ENCODE peak calls at places on chromosomes 5 and 9, in eight cellular contexts. One of them, this sample, is unnamed.

GRCh38 chr9:14133394-14133793 is 180.5 kb downstream of the NFIB start:
- DNase-seq in astrocyte of the spinal cord: no peak
- DNase-seq in GM12878: no peak
- DNase-seq in tibial artery: no peak
- DNase-seq in cardiac muscle cell: peak
- DNase-seq in left ventricle myocardium inferior: no peak
- DNase-seq in GM23338: no peak
- DNase-seq in breast epithelium: no peak
- DNase-seq in this sample: no peak

GRCh38 chr9:88013051-88013450 is 38.7 kb upstream of the CDK20 start:
- DNase-seq in left ventricle myocardium inferior: no peak
- DNase-seq in astrocyte of the spinal cord: no peak
- DNase-seq in cardiac muscle cell: no peak
- DNase-seq in breast epithelium: no peak
- DNase-seq in GM12878: no peak
- DNase-seq in GM23338: no peak
- DNase-seq in tibial artery: no peak
- DNase-seq in this sample: no peak

GRCh38 chr9:123058834-123059233 is 25.4 kb downstream of the GPR21 start:
- DNase-seq in astrocyte of the spinal cord: peak
- DNase-seq in left ventricle myocardium inferior: no peak
- DNase-seq in tibial artery: peak
- DNase-seq in GM23338: no peak
- DNase-seq in cardiac muscle cell: peak
- DNase-seq in breast epithelium: no peak
- DNase-seq in GM12878: no peak
- DNase-seq in this sample: peak

GRCh38 chr5:143181173-143181572 is 222.3 kb downstream of the NR3C1 start:
- DNase-seq in GM23338: no peak
- DNase-seq in tibial artery: no peak
- DNase-seq in left ventricle myocardium inferior: no peak
- DNase-seq in astrocyte of the spinal cord: no peak
- DNase-seq in breast epithelium: no peak
- DNase-seq in GM12878: no peak
- DNase-seq in cardiac muscle cell: no peak
- DNase-seq in this sample: no peak

GRCh38 chr5:119288364-119289047 is 67.3 kb upstream of the TNFAIP8 start:
- DNase-seq in GM23338: no peak
- DNase-seq in breast epithelium: no peak
- DNase-seq in GM12878: no peak
- DNase-seq in cardiac muscle cell: no peak
- DNase-seq in tibial artery: no peak
- DNase-seq in left ventricle myocardium inferior: no peak
- DNase-seq in astrocyte of the spinal cord: no peak
- DNase-seq in this sample: peak

GRCh38 chr9:82495884-82496777 is 507.6 kb downstream of the SPATA31D1 start:
- DNase-seq in breast epithelium: no peak
- DNase-seq in tibial artery: no peak
- DNase-seq in astrocyte of the spinal cord: no peak
- DNase-seq in left ventricle myocardium inferior: peak
- DNase-seq in cardiac muscle cell: peak
- DNase-seq in GM12878: no peak
- DNase-seq in GM23338: no peak
- DNase-seq in this sample: no peak

GRCh38 chr5:126002222-126002897 is 420.8 kb upstream of the GRAMD2B start:
- DNase-seq in tibial artery: peak
- DNase-seq in GM23338: no peak
- DNase-seq in left ventricle myocardium inferior: peak
- DNase-seq in breast epithelium: no peak
- DNase-seq in astrocyte of the spinal cord: peak
- DNase-seq in GM12878: no peak
- DNase-seq in cardiac muscle cell: peak
- DNase-seq in this sample: peak

GRCh38 chr9:135137398-135137832 is 49.9 kb downstream of the OLFM1 start:
- DNase-seq in tibial artery: no peak
- DNase-seq in cardiac muscle cell: peak
- DNase-seq in astrocyte of the spinal cord: no peak
- DNase-seq in GM12878: no peak
- DNase-seq in breast epithelium: no peak
- DNase-seq in left ventricle myocardium inferior: no peak
- DNase-seq in GM23338: peak
- DNase-seq in this sample: no peak

GRCh38 chr9:127909839-127910273 is 7.0 kb downstream of the ST6GALNAC4 start:
- DNase-seq in breast epithelium: no peak
- DNase-seq in GM23338: no peak
- DNase-seq in GM12878: no peak
- DNase-seq in astrocyte of the spinal cord: no peak
- DNase-seq in left ventricle myocardium inferior: no peak
- DNase-seq in cardiac muscle cell: no peak
- DNase-seq in tibial artery: no peak
- DNase-seq in this sample: no peak

GRCh38 chr5:159189310-159189709 is 20.0 kb downstream of the RNF145 start:
- DNase-seq in cardiac muscle cell: no peak
- DNase-seq in left ventricle myocardium inferior: no peak
- DNase-seq in GM23338: no peak
- DNase-seq in GM12878: no peak
- DNase-seq in tibial artery: no peak
- DNase-seq in astrocyte of the spinal cord: peak
- DNase-seq in breast epithelium: no peak
- DNase-seq in this sample: no peak

GRCh38 chr5:37182667-37183066 is 66.5 kb downstream of the CPLANE1 start:
- DNase-seq in GM12878: no peak
- DNase-seq in left ventricle myocardium inferior: no peak
- DNase-seq in cardiac muscle cell: no peak
- DNase-seq in GM23338: no peak
- DNase-seq in breast epithelium: no peak
- DNase-seq in astrocyte of the spinal cord: no peak
- DNase-seq in tibial artery: no peak
- DNase-seq in this sample: no peak

GRCh38 chr5:72586788-72587530 is 79.7 kb upstream of the ZNF366 start:
- DNase-seq in left ventricle myocardium inferior: no peak
- DNase-seq in cardiac muscle cell: peak
- DNase-seq in breast epithelium: no peak
- DNase-seq in GM12878: no peak
- DNase-seq in GM23338: no peak
- DNase-seq in astrocyte of the spinal cord: no peak
- DNase-seq in tibial artery: no peak
- DNase-seq in this sample: peak

GRCh38 chr5:154603485-154603884 is 125.5 kb upstream of the HAND1 start:
- DNase-seq in astrocyte of the spinal cord: no peak
- DNase-seq in left ventricle myocardium inferior: no peak
- DNase-seq in GM12878: no peak
- DNase-seq in cardiac muscle cell: no peak
- DNase-seq in GM23338: no peak
- DNase-seq in tibial artery: no peak
- DNase-seq in breast epithelium: no peak
- DNase-seq in this sample: no peak

GRCh38 chr5:154603011-154603410 is 125.0 kb upstream of the HAND1 start:
- DNase-seq in GM23338: no peak
- DNase-seq in cardiac muscle cell: no peak
- DNase-seq in left ventricle myocardium inferior: no peak
- DNase-seq in tibial artery: no peak
- DNase-seq in breast epithelium: no peak
- DNase-seq in GM12878: no peak
- DNase-seq in astrocyte of the spinal cord: no peak
- DNase-seq in this sample: no peak

GRCh38 chr5:154606675-154607321 is 128.8 kb upstream of the HAND1 start:
- DNase-seq in GM23338: no peak
- DNase-seq in cardiac muscle cell: no peak
- DNase-seq in tibial artery: no peak
- DNase-seq in breast epithelium: no peak
- DNase-seq in left ventricle myocardium inferior: no peak
- DNase-seq in astrocyte of the spinal cord: no peak
- DNase-seq in GM12878: no peak
- DNase-seq in this sample: no peak

GRCh38 chr5:154606246-154606645 is 128.2 kb upstream of the HAND1 start:
- DNase-seq in GM23338: no peak
- DNase-seq in cardiac muscle cell: no peak
- DNase-seq in astrocyte of the spinal cord: no peak
- DNase-seq in breast epithelium: no peak
- DNase-seq in tibial artery: no peak
- DNase-seq in left ventricle myocardium inferior: no peak
- DNase-seq in GM12878: no peak
- DNase-seq in this sample: no peak

DNA sequence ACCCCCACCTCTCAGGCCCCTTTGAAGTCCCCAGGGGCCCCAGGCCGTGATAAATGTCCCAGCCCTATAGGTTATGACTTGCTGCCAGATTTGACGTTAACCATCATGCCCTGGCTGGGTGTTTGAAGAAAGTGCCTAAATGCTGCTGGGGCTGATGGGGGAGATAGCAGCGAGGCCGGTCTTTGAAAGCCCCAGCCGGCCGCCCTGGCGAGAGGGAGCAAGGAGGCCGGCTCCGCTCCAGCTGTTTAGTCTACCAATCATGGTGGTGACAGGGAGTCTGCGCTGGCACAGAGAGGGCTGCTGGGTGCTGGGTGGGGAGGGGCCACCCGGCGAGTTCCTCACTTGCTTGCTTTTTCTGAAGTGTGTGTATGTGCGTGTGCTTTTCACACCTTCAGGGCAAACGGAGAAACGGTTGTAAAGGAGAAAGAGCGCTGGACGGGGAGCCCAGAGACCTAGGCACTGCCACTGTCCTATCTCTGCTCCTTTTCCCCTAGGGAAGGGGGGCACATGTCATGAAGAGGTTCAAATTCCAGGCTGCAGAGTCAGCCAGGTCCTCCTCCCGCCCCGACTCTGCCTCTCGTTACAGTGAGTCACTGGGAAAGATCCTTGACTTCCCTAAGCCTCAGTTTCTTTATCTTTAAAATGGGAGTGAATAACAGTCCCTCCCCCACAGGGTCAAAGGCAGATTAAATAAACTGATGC is 126.1 kb upstream of the HAND1 start:
- DNase-seq in GM12878: no peak
- DNase-seq in GM23338: peak
- DNase-seq in astrocyte of the spinal cord: no peak
- DNase-seq in cardiac muscle cell: peak
- DNase-seq in breast epithelium: no peak
- DNase-seq in tibial artery: no peak
- DNase-seq in left ventricle myocardium inferior: peak
- DNase-seq in this sample: no peak
- H3K4me3 ChIP-seq in GM12878: no peak
- H3K4me3 ChIP-seq in GM23338: peak
- H3K4me3 ChIP-seq in astrocyte of the spinal cord: no peak
- H3K4me3 ChIP-seq in cardiac muscle cell: no peak
- H3K4me3 ChIP-seq in breast epithelium: no peak
- H3K4me3 ChIP-seq in tibial artery: no peak
- H3K4me3 ChIP-seq in left ventricle myocardium inferior: peak
- H3K4me3 ChIP-seq in this sample: no peak

GRCh38 chr5:17436345-17436744 is 61.7 kb upstream of the TAF11L2 start:
- DNase-seq in left ventricle myocardium inferior: no peak
- DNase-seq in GM12878: no peak
- DNase-seq in GM23338: no peak
- DNase-seq in breast epithelium: no peak
- DNase-seq in cardiac muscle cell: no peak
- DNase-seq in tibial artery: no peak
- DNase-seq in astrocyte of the spinal cord: no peak
- DNase-seq in this sample: no peak
- H3K4me3 ChIP-seq in left ventricle myocardium inferior: no peak
- H3K4me3 ChIP-seq in GM12878: peak
- H3K4me3 ChIP-seq in GM23338: no peak
- H3K4me3 ChIP-seq in breast epithelium: peak
- H3K4me3 ChIP-seq in cardiac muscle cell: no peak
- H3K4me3 ChIP-seq in tibial artery: peak
- H3K4me3 ChIP-seq in astrocyte of the spinal cord: no peak
- H3K4me3 ChIP-seq in this sample: no peak

DNA sequence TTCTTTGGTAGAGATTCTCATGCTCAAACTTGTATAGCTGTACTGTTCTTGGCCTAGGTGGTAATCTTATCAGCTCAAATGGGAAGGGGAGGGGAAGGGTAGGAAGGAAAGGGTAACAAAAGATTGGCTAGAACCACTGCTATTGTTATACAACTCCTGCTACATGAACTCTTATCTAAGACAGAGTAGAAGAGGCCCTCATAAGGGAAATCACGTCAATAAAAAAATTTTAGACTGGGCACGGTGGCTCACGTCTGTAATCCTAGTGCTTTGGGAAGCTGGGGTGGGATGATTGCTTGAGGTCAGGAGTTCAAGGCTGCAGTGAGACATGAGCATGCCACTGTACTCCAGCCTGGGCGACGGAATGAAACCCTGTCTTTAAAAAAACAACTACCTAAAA is 15.9 kb downstream of the STOM start:
- DNase-seq in breast epithelium: no peak
- DNase-seq in tibial artery: no peak
- DNase-seq in cardiac muscle cell: peak
- DNase-seq in GM23338: no peak
- DNase-seq in astrocyte of the spinal cord: no peak
- DNase-seq in GM12878: no peak
- DNase-seq in left ventricle myocardium inferior: no peak
- DNase-seq in this sample: no peak
- H3K4me3 ChIP-seq in breast epithelium: no peak
- H3K4me3 ChIP-seq in tibial artery: no peak
- H3K4me3 ChIP-seq in cardiac muscle cell: no peak
- H3K4me3 ChIP-seq in GM23338: no peak
- H3K4me3 ChIP-seq in astrocyte of the spinal cord: no peak
- H3K4me3 ChIP-seq in GM12878: no peak
- H3K4me3 ChIP-seq in left ventricle myocardium inferior: peak
- H3K4me3 ChIP-seq in this sample: no peak

DNA sequence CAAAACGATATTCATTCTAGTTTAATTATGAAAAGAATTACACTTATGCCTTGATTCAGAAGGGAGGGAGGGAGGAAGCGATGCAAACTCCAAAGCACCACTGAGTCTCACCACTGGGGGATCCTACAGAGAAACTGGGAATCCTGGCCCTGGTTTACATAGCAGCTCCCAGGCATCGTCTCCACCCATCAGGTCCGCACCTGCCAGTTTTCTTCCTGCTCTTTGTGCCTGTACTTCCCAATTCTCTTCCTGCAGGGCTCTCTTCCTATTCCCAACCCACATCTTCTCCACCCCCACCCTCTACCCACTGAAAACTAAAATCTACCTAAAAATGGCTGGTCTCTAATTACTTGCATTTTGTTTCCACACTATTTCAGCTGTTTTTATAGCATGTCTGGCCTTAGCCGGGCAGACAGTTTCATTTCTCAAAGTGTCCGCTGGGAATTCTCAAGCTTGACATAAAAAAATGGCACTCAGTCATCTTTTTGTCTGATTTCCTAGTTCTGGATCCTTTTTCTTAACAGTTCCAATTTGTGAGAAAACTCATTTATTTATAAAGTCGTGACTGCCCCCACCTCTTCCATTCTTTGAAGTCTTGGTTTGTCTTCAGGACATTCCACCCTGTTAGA is 1.6 kb upstream of the TNIP1 start:
- DNase-seq in GM23338: peak
- DNase-seq in tibial artery: no peak
- DNase-seq in left ventricle myocardium inferior: no peak
- DNase-seq in GM12878: no peak
- DNase-seq in astrocyte of the spinal cord: no peak
- DNase-seq in breast epithelium: no peak
- DNase-seq in cardiac muscle cell: peak
- DNase-seq in this sample: peak
- H3K4me3 ChIP-seq in GM23338: peak
- H3K4me3 ChIP-seq in tibial artery: peak
- H3K4me3 ChIP-seq in left ventricle myocardium inferior: peak
- H3K4me3 ChIP-seq in GM12878: peak
- H3K4me3 ChIP-seq in astrocyte of the spinal cord: no peak
- H3K4me3 ChIP-seq in breast epithelium: no peak
- H3K4me3 ChIP-seq in cardiac muscle cell: peak
- H3K4me3 ChIP-seq in this sample: no peak